ENCODE peak calls at places on chromosomes 1 and 21, in ten cellular contexts. U is HFF-Myc; C is effector CD4-positive, alpha-beta T cell; L is mammary epithelial cell; Z is non-pigmented ciliary epithelial cell; D is A172; H is fibroblast of lung; R is HFFc6; X is WTC11; E is stimulated activated CD4-positive, alpha-beta T cell treated with anti-CD3 and anti-CD28 coated beads, Interleukin-2, amount 100 ng/mL, for 48 hours. Y is an unnamed sample.

GRCh38 chr1:186473047-186473446 is 12.1 kb upstream of the PDC start:
- DNase-seq in U (no peak), C (no peak), L (no peak), Z (no peak), D (no peak), H (no peak), R (no peak), X (no peak), E (no peak), Y (no peak)

GRCh38 chr1:65420590-65421340 is at the start of the genes LEPR and LEPROT:
- DNase-seq in U (peak; percentile 48), C (no peak), L (peak; percentile 60), Z (no peak), D (peak; percentile 22), H (no peak), R (no peak), X (no peak), E (no peak), Y (no peak)

GRCh38 chr1:78607334-78607927 is 12.8 kb upstream of the IFI44L start:
- DNase-seq in U (peak; percentile 11), C (no peak), L (no peak), Z (no peak), D (peak; percentile 13), H (peak; percentile 20), R (peak; percentile 27), X (no peak), E (no peak), Y (no peak)

GRCh38 chr1:241627453-241628329 is 12.5 kb downstream of the CHML start:
- DNase-seq in U (no peak), C (peak; percentile 36), L (peak; percentile 70), Z (no peak), D (peak; percentile 81), H (peak; percentile 81), R (peak; percentile 77), X (no peak), E (peak; percentile 32), Y (no peak)

GRCh38 chr1:45033356-45033755 is 21.3 kb downstream of the UROD start:
- DNase-seq in U (no peak), C (no peak), L (no peak), Z (no peak), D (no peak), H (no peak), R (no peak), X (no peak), E (no peak), Y (no peak)

GRCh38 chr21:22536511-22536910 is 1538.3 kb downstream of the NCAM2 start:
- DNase-seq in U (no peak), C (no peak), L (no peak), Z (peak; percentile 34), D (peak; percentile 37), H (no peak), R (no peak), X (no peak), E (no peak), Y (no peak)

GRCh38 chr1:233607252-233608119 is 6.4 kb upstream of the KCNK1 start:
- DNase-seq in U (no peak), C (no peak), L (peak; percentile 78), Z (no peak), D (no peak), H (peak; percentile 57), R (no peak), X (no peak), E (no peak), Y (no peak)

GRCh38 chr1:91650764-91651163 is 150.1 kb downstream of the CDC7 start:
- DNase-seq in U (peak; percentile 94), C (no peak), L (peak; percentile 90), Z (peak; percentile 93), D (peak; percentile 89), H (peak; percentile 97), R (peak; percentile 97), X (no peak), E (no peak), Y (no peak)

GRCh38 chr1:9724706-9725476 is 73.4 kb downstream of the PIK3CD start:
- DNase-seq in U (no peak), C (peak; percentile 59), L (peak; percentile 45), Z (no peak), D (peak; percentile 56), H (peak; percentile 30), R (peak; percentile 54), X (peak; percentile 80), E (peak; percentile 65), Y (peak; percentile 25)

GRCh38 chr1:119046429-119047039 is 58.4 kb upstream of the TBX15 start:
- DNase-seq in U (no peak), C (no peak), L (peak; percentile 8), Z (peak; percentile 13), D (no peak), H (peak; percentile 61), R (no peak), X (no peak), E (no peak), Y (no peak)

GRCh38 chr1:180911640-180912161 is 996 bp upstream of the KIAA1614 start:
- DNase-seq in U (no peak), C (no peak), L (no peak), Z (no peak), D (peak; percentile 55), H (peak; percentile 21), R (no peak), X (no peak), E (no peak), Y (no peak)

GRCh38 chr1:152034654-152035405 is 2.0 kb downstream of the S100A11 start:
- DNase-seq in U (peak; percentile 68), C (peak; percentile 57), L (peak; percentile 82), Z (no peak), D (peak; percentile 93), H (peak; percentile 62), R (peak; percentile 68), X (peak; percentile 76), E (peak; percentile 55), Y (no peak)

GRCh38 chr1:21098186-21098915 is 78.3 kb downstream of the EIF4G3 start:
- DNase-seq in U (no peak), C (no peak), L (peak; percentile 43), Z (no peak), D (no peak), H (no peak), R (no peak), X (no peak), E (no peak), Y (no peak)

GRCh38 chr1:12775443-12775842 is 1.9 kb downstream of the PRAMEF12 start:
- DNase-seq in U (no peak), C (no peak), L (no peak), Z (no peak), D (no peak), H (no peak), R (no peak), X (no peak), E (no peak), Y (no peak)

GRCh38 chr1:215479567-215479966 is 87.5 kb upstream of the KCTD3 start:
- DNase-seq in U (no peak), C (no peak), L (no peak), Z (no peak), D (no peak), H (no peak), R (no peak), X (no peak), E (no peak), Y (no peak)

GRCh38 chr1:143698016-143698415 is 273.8 kb downstream of the FAM72C start:
- DNase-seq in U (no peak), C (no peak), L (no peak), Z (no peak), D (peak; percentile 21), H (no peak), R (no peak), X (peak; percentile 64), E (peak; percentile 23), Y (no peak)

GRCh38 chr1:22259581-22260282 is 116.8 kb upstream of the WNT4 start:
- DNase-seq in U (no peak), C (no peak), L (no peak), Z (no peak), D (no peak), H (no peak), R (no peak), X (no peak), E (no peak), Y (no peak)

GRCh38 chr1:8879348-8880067 is 1.0 kb upstream of the ENO1 start:
- DNase-seq in U (no peak), C (peak; percentile 46), L (no peak), Z (no peak), D (peak; percentile 50), H (no peak), R (no peak), X (no peak), E (no peak), Y (no peak)

GRCh38 chr1:217614319-217614718 is 16.6 kb downstream of the GPATCH2 start:
- DNase-seq in U (no peak), C (no peak), L (no peak), Z (no peak), D (no peak), H (no peak), R (no peak), X (no peak), E (no peak), Y (no peak)

GRCh38 chr1:55580845-55581332 is 365.7 kb upstream of the USP24 start:
- DNase-seq in U (no peak), C (no peak), L (peak; percentile 92), Z (peak; percentile 70), D (peak; percentile 69), H (peak; percentile 94), R (peak; percentile 94), X (no peak), E (no peak), Y (no peak)

GRCh38 chr1:24910751-24911650 is 19.1 kb downstream of the RUNX3 start:
- DNase-seq in U (no peak), C (peak; percentile 72), L (no peak), Z (peak; percentile 40), D (peak; percentile 42), H (peak; percentile 75), R (no peak), X (no peak), E (no peak), Y (no peak)

GRCh38 chr1:7369866-7370265 is 401.2 kb upstream of the VAMP3 start:
- DNase-seq in U (no peak), C (no peak), L (no peak), Z (no peak), D (no peak), H (no peak), R (no peak), X (no peak), E (no peak), Y (no peak)

GRCh38 chr21:25862596-25862995 is 127.8 kb downstream of the GABPA start:
- DNase-seq in U (no peak), C (no peak), L (peak; percentile 19), Z (no peak), D (peak; percentile 29), H (peak; percentile 30), R (peak; percentile 39), X (peak; percentile 17), E (no peak), Y (no peak)

GRCh38 chr21:31136891-31137290 is 98.6 kb upstream of the KRTAP19-8 start:
- DNase-seq in U (no peak), C (no peak), L (no peak), Z (no peak), D (no peak), H (peak; percentile 67), R (no peak), X (no peak), E (no peak), Y (peak; percentile 37)

GRCh38 chr21:39052718-39053117 is 130.5 kb downstream of the PSMG1 start:
- DNase-seq in U (no peak), C (no peak), L (no peak), Z (no peak), D (no peak), H (no peak), R (no peak), X (no peak), E (no peak), Y (no peak)

GRCh38 chr1:227947678-227948492 is at the start of gene WNT9A:
- DNase-seq in U (no peak), C (no peak), L (peak; percentile 48), Z (no peak), D (peak; percentile 41), H (peak; percentile 62), R (no peak), X (peak; percentile 64), E (no peak), Y (no peak)